ENCODE peak calls at places on chromosomes 12 and 14, in five cellular contexts. F is SK-N-SH, M is neural progenitor cell, Z is body of pancreas, D is mesendoderm. I is an unnamed sample. For H3K4me1 and H3K27me3, the result is how much of the 10 kb centered on the place peaks cover.

GRCh38 chr12:132296063-132296462 is 33.3 kb downstream of the GALNT9 start:
- DNase-seq in F (no peak), M (no peak), Z (no peak), D (no peak), I (no peak)

GRCh38 chr14:39005044-39005736 is 97.8 kb downstream of the SEC23A start:
- DNase-seq in F (no peak), M (no peak), Z (no peak), D (no peak), I (no peak)

GRCh38 chr12:75672212-75672611 is 160.8 kb upstream of the KRR1 start:
- DNase-seq in F (peak), M (no peak), Z (no peak), D (no peak), I (peak)

GRCh38 chr12:104226672-104227071 is 11.1 kb downstream of the TXNRD1 start:
- DNase-seq in F (no peak), M (no peak), Z (no peak), D (no peak), I (no peak)

GRCh38 chr14:34355584-34356266 is 106.3 kb downstream of the SPTSSA start:
- DNase-seq in F (peak), M (no peak), Z (no peak), D (no peak), I (peak)

GRCh38 chr14:22386924-22387775 is 201.9 kb downstream of the DAD1 start:
- DNase-seq in F (peak), M (peak), Z (peak), D (peak), I (peak)

GRCh38 chr14:51472881-51473280 is 178.8 kb upstream of the FRMD6 start:
- DNase-seq in F (peak), M (no peak), Z (peak), D (no peak), I (no peak)

GRCh38 chr12:53171725-53172329 is 8.7 kb upstream of the ZNF740 start:
- DNase-seq in F (peak), M (no peak), Z (no peak), D (no peak), I (no peak)

GRCh38 chr14:33393155-33393894 is 454.6 kb downstream of the NPAS3 start:
- DNase-seq in F (no peak), M (no peak), Z (no peak), D (no peak), I (peak)

GRCh38 chr12:30925607-30926242 is 823 bp upstream of the TSPAN11 start:
- DNase-seq in F (no peak), M (peak), Z (no peak), D (peak), I (no peak)

GRCh38 chr14:103290961-103291360 is 43.1 kb upstream of the EIF5 start:
- DNase-seq in F (no peak), M (no peak), Z (no peak), D (no peak), I (no peak)

GRCh38 chr14:51828017-51828797 is 32.2 kb upstream of the GNG2 start:
- DNase-seq in F (no peak), M (peak), Z (no peak), D (peak), I (peak)

GRCh38 chr14:64504897-64505771 is 564 bp downstream of the ZBTB1 start:
- DNase-seq in F (peak), M (peak), Z (peak), D (peak), I (peak)

GRCh38 chr14:105087963-105088811 is 23.0 kb upstream of the GPR132 start:
- DNase-seq in F (peak), M (peak), Z (peak), D (peak), I (no peak)

GRCh38 chr12:125983094-125983783 is 918.0 kb downstream of the AACS start:
- DNase-seq in F (peak), M (peak), Z (peak), D (peak), I (no peak)

GRCh38 chr12:66823857-66824570 is 145.1 kb upstream of the GRIP1 start:
- DNase-seq in F (no peak), M (no peak), Z (no peak), D (peak), I (peak)

GRCh38 chr12:53424626-53425514 is 1.2 kb downstream of the AMHR2 start:
- DNase-seq in F (peak), M (peak), Z (peak), D (peak), I (no peak)

GRCh38 chr12:85413266-85413665 is 133.2 kb downstream of the ALX1 start:
- DNase-seq in F (no peak), M (no peak), Z (no peak), D (no peak), I (no peak)

GRCh38 chr14:102377696-102378095 is 15.0 kb downstream of the TECPR2 start:
- DNase-seq in F (no peak), M (no peak), Z (no peak), D (no peak), I (no peak)

GRCh38 chr14:61891251-61891650 is 129.0 kb downstream of the SNAPC1 start:
- DNase-seq in F (no peak), M (peak), Z (no peak), D (peak), I (no peak)

GRCh38 chr14:21734457-21735074 is 60.9 kb upstream of the OR4E1 start:
- DNase-seq in F (peak), M (peak), Z (peak), D (peak), I (peak)

GRCh38 chr12:68345763-68346162 is 13.6 kb upstream of the MDM1 start:
- DNase-seq in F (no peak), M (no peak), Z (no peak), D (no peak), I (no peak)

GRCh38 chr12:91178139-91178561 is 4.5 kb downstream of the DCN start:
- DNase-seq in F (no peak), M (no peak), Z (no peak), D (peak), I (no peak)

GRCh38 chr14:22556021-22556989 is 32.7 kb downstream of the DAD1 start:
- DNase-seq in F (no peak), M (no peak), Z (peak), D (no peak), I (peak)

GRCh38 chr14:74504874-74505617 is 11.5 kb downstream of the ISCA2 start:
- DNase-seq in F (no peak), M (no peak), Z (no peak), D (no peak), I (no peak)

GRCh38 chr12:115697341-115697740 is 580.2 kb downstream of the MED13L start:
- DNase-seq in F (no peak), M (peak), Z (no peak), D (no peak), I (peak)

DNA sequence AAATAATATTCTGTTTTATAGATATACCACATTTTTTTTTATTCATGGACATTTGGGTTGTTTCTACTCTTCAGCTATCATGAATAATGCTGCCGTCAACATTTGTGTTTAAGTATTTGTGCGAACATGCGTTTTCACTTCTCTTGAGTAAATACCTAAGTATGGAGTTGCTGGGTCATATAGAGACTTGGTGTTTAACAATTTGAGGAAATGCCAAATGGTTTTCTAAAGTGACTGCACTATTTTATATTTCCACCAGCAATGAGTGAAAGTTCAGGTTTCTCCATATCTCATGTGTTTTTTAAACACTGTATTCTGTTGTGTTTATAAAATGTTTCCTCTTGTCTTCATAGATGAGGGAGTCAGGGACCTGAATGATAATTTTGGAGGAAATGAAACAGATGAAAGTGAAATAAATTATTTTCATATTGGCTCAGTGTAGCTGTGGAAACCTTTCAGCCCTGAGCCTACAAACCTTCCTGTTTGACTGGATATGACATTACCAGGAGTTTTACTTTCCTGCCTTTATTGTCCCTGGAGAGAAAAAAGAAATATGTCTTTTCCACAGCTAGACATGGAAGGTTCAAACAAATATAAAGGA is 26.3 kb downstream of the DAAM1 start:
- DNase-seq in F (no peak), M (no peak), Z (no peak), D (no peak), I (no peak)
- H3K4me1 ChIP-seq in F (under half), M (under half), Z (under half), D (under half), I (under half)

GRCh38 chr14:95040723-95041476 is 116.4 kb downstream of the DICER1 start:
- DNase-seq in F (no peak), M (no peak), Z (no peak), D (no peak), I (no peak)
- H3K4me3 ChIP-seq in F (no peak), M (no peak), Z (no peak), D (no peak), I (no peak)

GRCh38 chr14:36649872-36650650 is 11.6 kb upstream of the PAX9 start:
- DNase-seq in F (no peak), M (no peak), Z (no peak), D (no peak), I (no peak)
- H3K27me3 ChIP-seq in F (half or more), M (half or more), Z (under half), D (half or more), I (under half)

GRCh38 chr12:6653342-6653741 is 6.1 kb upstream of the ACRBP start:
- DNase-seq in F (no peak), M (no peak), Z (no peak), D (no peak), I (no peak)
- H3K4me1 ChIP-seq in F (under half), M (under half), Z (under half), D (under half), I (under half)

I was measured in SJCRH30.